ENCODE peak calls at places on chromosomes 7 and 10, in nine cellular contexts. One of them, this sample, is unnamed. For H3K36me3, the result is how much of the 10 kb centered on the place peaks cover.

GRCh38 chr10:14102056-14102455 is 228.7 kb downstream of the FRMD4A start:
- DNase-seq in neural progenitor cell: peak
- DNase-seq in DND-41: no peak
- DNase-seq in hepatocyte: no peak
- DNase-seq in GM23338: peak
- DNase-seq in K562: no peak
- DNase-seq in fibroblast of lung: peak
- DNase-seq in endothelial cell of umbilical vein: no peak
- DNase-seq in GM23248: peak
- DNase-seq in this sample: no peak

GRCh38 chr10:122213766-122214165 is 57.3 kb upstream of the BTBD16 start:
- DNase-seq in hepatocyte: no peak
- DNase-seq in neural progenitor cell: peak
- DNase-seq in DND-41: no peak
- DNase-seq in fibroblast of lung: no peak
- DNase-seq in endothelial cell of umbilical vein: no peak
- DNase-seq in GM23248: no peak
- DNase-seq in GM23338: no peak
- DNase-seq in K562: no peak
- DNase-seq in this sample: no peak

GRCh38 chr7:70016044-70016770 is 417.9 kb downstream of the AUTS2 start:
- DNase-seq in fibroblast of lung: peak
- DNase-seq in K562: no peak
- DNase-seq in neural progenitor cell: no peak
- DNase-seq in endothelial cell of umbilical vein: no peak
- DNase-seq in GM23338: no peak
- DNase-seq in hepatocyte: peak
- DNase-seq in GM23248: no peak
- DNase-seq in DND-41: no peak
- DNase-seq in this sample: no peak

GRCh38 chr7:44110724-44111635 is 6.8 kb downstream of the AEBP1 start:
- DNase-seq in hepatocyte: no peak
- DNase-seq in GM23248: no peak
- DNase-seq in DND-41: no peak
- DNase-seq in neural progenitor cell: no peak
- DNase-seq in endothelial cell of umbilical vein: no peak
- DNase-seq in GM23338: no peak
- DNase-seq in fibroblast of lung: no peak
- DNase-seq in K562: no peak
- DNase-seq in this sample: no peak

GRCh38 chr10:12685261-12685861 is 316.2 kb downstream of the CCDC3 start:
- DNase-seq in GM23248: no peak
- DNase-seq in DND-41: no peak
- DNase-seq in neural progenitor cell: no peak
- DNase-seq in fibroblast of lung: peak
- DNase-seq in GM23338: no peak
- DNase-seq in endothelial cell of umbilical vein: no peak
- DNase-seq in hepatocyte: no peak
- DNase-seq in K562: no peak
- DNase-seq in this sample: no peak

GRCh38 chr7:112546723-112547513 is 66.1 kb downstream of the LSMEM1 start:
- DNase-seq in DND-41: peak
- DNase-seq in fibroblast of lung: no peak
- DNase-seq in endothelial cell of umbilical vein: no peak
- DNase-seq in hepatocyte: no peak
- DNase-seq in neural progenitor cell: peak
- DNase-seq in K562: no peak
- DNase-seq in GM23338: peak
- DNase-seq in GM23248: no peak
- DNase-seq in this sample: peak

GRCh38 chr10:119546009-119546408 is 3.5 kb upstream of the RGS10 start:
- DNase-seq in DND-41: no peak
- DNase-seq in hepatocyte: no peak
- DNase-seq in K562: no peak
- DNase-seq in neural progenitor cell: no peak
- DNase-seq in GM23338: no peak
- DNase-seq in endothelial cell of umbilical vein: no peak
- DNase-seq in fibroblast of lung: peak
- DNase-seq in GM23248: peak
- DNase-seq in this sample: no peak

GRCh38 chr10:1475095-1475583 is 262.2 kb downstream of the ADARB2 start:
- DNase-seq in fibroblast of lung: no peak
- DNase-seq in GM23338: no peak
- DNase-seq in DND-41: no peak
- DNase-seq in K562: no peak
- DNase-seq in neural progenitor cell: no peak
- DNase-seq in GM23248: no peak
- DNase-seq in endothelial cell of umbilical vein: no peak
- DNase-seq in hepatocyte: no peak
- DNase-seq in this sample: no peak

GRCh38 chr7:1144269-1144771 is 15.7 kb downstream of the ZFAND2A start:
- DNase-seq in fibroblast of lung: peak
- DNase-seq in GM23248: peak
- DNase-seq in DND-41: no peak
- DNase-seq in hepatocyte: no peak
- DNase-seq in GM23338: peak
- DNase-seq in endothelial cell of umbilical vein: peak
- DNase-seq in neural progenitor cell: peak
- DNase-seq in K562: no peak
- DNase-seq in this sample: peak

GRCh38 chr10:21313691-21314090 is 211.8 kb downstream of the SKIDA1 start:
- DNase-seq in K562: no peak
- DNase-seq in fibroblast of lung: no peak
- DNase-seq in GM23248: no peak
- DNase-seq in hepatocyte: no peak
- DNase-seq in neural progenitor cell: no peak
- DNase-seq in endothelial cell of umbilical vein: no peak
- DNase-seq in DND-41: no peak
- DNase-seq in GM23338: no peak
- DNase-seq in this sample: no peak

GRCh38 chr10:43823237-43823605 is 174.5 kb upstream of the ZNF32 start:
- DNase-seq in fibroblast of lung: no peak
- DNase-seq in endothelial cell of umbilical vein: no peak
- DNase-seq in GM23338: no peak
- DNase-seq in DND-41: no peak
- DNase-seq in K562: no peak
- DNase-seq in neural progenitor cell: no peak
- DNase-seq in hepatocyte: no peak
- DNase-seq in GM23248: peak
- DNase-seq in this sample: no peak

GRCh38 chr10:43821103-43821502 is 172.4 kb upstream of the ZNF32 start:
- DNase-seq in endothelial cell of umbilical vein: no peak
- DNase-seq in hepatocyte: no peak
- DNase-seq in fibroblast of lung: no peak
- DNase-seq in K562: no peak
- DNase-seq in DND-41: no peak
- DNase-seq in GM23338: no peak
- DNase-seq in GM23248: peak
- DNase-seq in neural progenitor cell: no peak
- DNase-seq in this sample: no peak

GRCh38 chr10:43824934-43825333 is 176.3 kb upstream of the ZNF32 start:
- DNase-seq in endothelial cell of umbilical vein: no peak
- DNase-seq in DND-41: no peak
- DNase-seq in hepatocyte: no peak
- DNase-seq in GM23338: no peak
- DNase-seq in fibroblast of lung: peak
- DNase-seq in GM23248: peak
- DNase-seq in K562: no peak
- DNase-seq in neural progenitor cell: no peak
- DNase-seq in this sample: no peak

GRCh38 chr10:43820663-43821062 is 172.0 kb upstream of the ZNF32 start:
- DNase-seq in GM23248: peak
- DNase-seq in endothelial cell of umbilical vein: no peak
- DNase-seq in GM23338: no peak
- DNase-seq in DND-41: no peak
- DNase-seq in fibroblast of lung: no peak
- DNase-seq in neural progenitor cell: no peak
- DNase-seq in K562: no peak
- DNase-seq in hepatocyte: no peak
- DNase-seq in this sample: no peak

DNA sequence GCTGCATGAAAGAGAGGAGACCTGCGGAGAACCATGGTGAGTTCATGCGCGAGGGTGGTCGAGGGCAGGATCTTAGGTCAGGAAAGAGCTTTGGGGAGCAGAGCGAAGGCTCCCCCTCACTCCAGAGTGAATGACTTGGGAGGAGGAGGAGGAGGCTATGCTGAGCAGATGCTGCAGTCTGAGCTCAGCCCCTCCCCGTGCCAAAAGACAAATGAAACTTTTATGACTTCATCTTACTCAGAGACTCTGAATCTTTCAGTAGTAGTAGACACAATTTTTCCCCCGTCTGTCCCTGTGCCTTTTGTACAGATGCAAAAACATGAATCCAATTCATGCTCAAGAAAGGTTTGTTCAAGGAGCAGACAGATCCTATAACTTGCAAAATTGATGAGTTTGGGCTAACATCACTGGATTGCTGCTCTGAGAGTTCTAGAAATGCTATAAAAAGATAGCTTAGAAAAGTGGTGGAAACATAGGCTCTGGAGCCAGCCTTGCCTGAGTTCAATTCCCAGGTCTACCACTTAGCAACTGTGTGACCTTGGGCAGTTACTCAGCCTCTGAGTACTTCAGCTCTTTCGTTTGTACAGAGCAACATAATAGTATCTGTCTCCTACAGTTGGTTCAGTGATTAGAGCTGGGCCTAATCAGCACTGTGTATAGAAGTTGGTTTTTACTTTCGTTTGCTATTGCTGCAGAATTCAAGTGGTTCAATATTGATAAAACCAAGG is 174.0 kb upstream of the ZNF32 start:
- DNase-seq in endothelial cell of umbilical vein: no peak
- DNase-seq in DND-41: no peak
- DNase-seq in K562: no peak
- DNase-seq in fibroblast of lung: no peak
- DNase-seq in hepatocyte: no peak
- DNase-seq in GM23248: peak
- DNase-seq in GM23338: no peak
- DNase-seq in neural progenitor cell: no peak
- DNase-seq in this sample: no peak
- TF ChIP-seq EZH2 in endothelial cell of umbilical vein: no peak
- TF ChIP-seq EZH2 in DND-41: no peak
- TF ChIP-seq EZH2 in K562: no peak
- TF ChIP-seq EZH2 in fibroblast of lung: no peak
- TF ChIP-seq EZH2 in hepatocyte: no peak
- TF ChIP-seq EZH2 in GM23248: no peak
- TF ChIP-seq EZH2 in GM23338: no peak
- TF ChIP-seq EZH2 in neural progenitor cell: no peak
- TF ChIP-seq EZH2 in this sample: no peak

GRCh38 chr10:7755103-7755502 is 32.7 kb downstream of the KIN start:
- DNase-seq in DND-41: no peak
- DNase-seq in hepatocyte: no peak
- DNase-seq in K562: no peak
- DNase-seq in fibroblast of lung: no peak
- DNase-seq in endothelial cell of umbilical vein: no peak
- DNase-seq in GM23248: no peak
- DNase-seq in neural progenitor cell: no peak
- DNase-seq in GM23338: no peak
- DNase-seq in this sample: no peak
- H3K36me3 ChIP-seq in DND-41: half or more
- H3K36me3 ChIP-seq in hepatocyte: under half
- H3K36me3 ChIP-seq in K562: half or more
- H3K36me3 ChIP-seq in fibroblast of lung: under half
- H3K36me3 ChIP-seq in endothelial cell of umbilical vein: under half
- H3K36me3 ChIP-seq in GM23248: half or more
- H3K36me3 ChIP-seq in neural progenitor cell: under half
- H3K36me3 ChIP-seq in GM23338: under half
- H3K36me3 ChIP-seq in this sample: half or more

DNA sequence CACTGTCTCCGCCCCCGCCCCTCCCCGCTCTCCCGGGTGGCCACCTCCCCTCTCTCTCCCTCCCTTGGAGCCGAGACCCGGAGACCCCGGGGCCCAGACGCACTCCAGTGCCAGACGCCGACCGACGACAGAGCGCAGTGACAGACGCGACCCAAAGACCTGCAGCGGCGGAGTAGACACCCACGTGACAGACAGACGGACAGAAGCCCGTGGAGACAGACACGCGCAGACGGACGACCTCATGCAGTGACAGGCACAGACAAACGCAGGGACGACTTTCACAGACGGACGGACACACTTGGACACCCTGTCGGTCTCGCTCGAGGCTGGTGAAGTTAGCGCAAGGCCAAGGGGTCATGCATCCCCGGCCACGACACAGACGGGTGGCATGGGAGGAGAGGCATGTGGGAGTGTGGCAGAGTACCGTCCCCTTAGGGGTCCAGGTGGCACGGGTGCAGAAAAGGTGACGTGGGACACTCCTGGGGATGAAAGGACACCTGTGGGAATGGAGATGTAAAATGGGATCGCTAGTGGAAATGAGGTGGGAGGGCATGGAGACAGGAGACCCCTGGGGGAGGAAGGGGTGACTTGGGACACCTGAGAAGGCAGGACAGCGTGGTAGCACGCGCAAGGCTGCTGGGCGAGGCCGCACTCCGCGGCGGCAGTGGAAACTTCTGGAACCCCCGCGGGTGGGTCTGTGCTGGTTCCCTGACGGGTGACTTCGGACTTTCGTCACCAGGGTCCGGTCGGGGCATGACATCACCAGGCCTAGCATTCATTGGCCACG is 461 bp upstream of the ACHE start:
- DNase-seq in endothelial cell of umbilical vein: no peak
- DNase-seq in hepatocyte: peak
- DNase-seq in neural progenitor cell: peak
- DNase-seq in DND-41: no peak
- DNase-seq in GM23248: no peak
- DNase-seq in GM23338: peak
- DNase-seq in fibroblast of lung: no peak
- DNase-seq in K562: peak
- DNase-seq in this sample: peak
- TF ChIP-seq EZH2 in endothelial cell of umbilical vein: peak
- TF ChIP-seq EZH2 in hepatocyte: peak
- TF ChIP-seq EZH2 in neural progenitor cell: peak
- TF ChIP-seq EZH2 in DND-41: no peak
- TF ChIP-seq EZH2 in GM23248: peak
- TF ChIP-seq EZH2 in GM23338: peak
- TF ChIP-seq EZH2 in fibroblast of lung: peak
- TF ChIP-seq EZH2 in K562: no peak
- TF ChIP-seq EZH2 in this sample: no peak

DNA sequence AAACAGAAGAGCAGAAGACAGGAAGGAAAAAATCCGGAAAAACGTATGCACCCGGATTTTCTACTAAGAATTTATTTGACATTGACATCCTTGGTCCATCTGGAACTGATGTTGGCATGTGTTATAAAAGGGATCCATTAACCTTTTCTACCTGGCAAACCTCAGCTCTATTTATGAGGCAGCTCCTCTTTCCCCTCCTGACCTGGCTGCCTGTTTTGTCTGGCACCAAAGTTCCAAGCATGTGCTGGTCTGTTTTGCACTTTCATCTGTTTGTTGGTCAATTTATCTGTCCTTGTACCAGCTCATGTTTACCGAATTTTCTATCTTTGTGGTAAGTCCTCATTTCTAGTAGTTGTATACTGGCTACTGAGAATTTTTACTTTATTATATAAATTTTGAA is 258.0 kb downstream of the TNS3 start:
- DNase-seq in DND-41: no peak
- DNase-seq in GM23338: no peak
- DNase-seq in GM23248: no peak
- DNase-seq in K562: no peak
- DNase-seq in hepatocyte: no peak
- DNase-seq in fibroblast of lung: no peak
- DNase-seq in neural progenitor cell: no peak
- DNase-seq in endothelial cell of umbilical vein: no peak
- DNase-seq in this sample: no peak
- H3K36me3 ChIP-seq in DND-41: under half
- H3K36me3 ChIP-seq in GM23338: under half
- H3K36me3 ChIP-seq in GM23248: under half
- H3K36me3 ChIP-seq in K562: under half
- H3K36me3 ChIP-seq in hepatocyte: under half
- H3K36me3 ChIP-seq in fibroblast of lung: under half
- H3K36me3 ChIP-seq in neural progenitor cell: under half
- H3K36me3 ChIP-seq in endothelial cell of umbilical vein: under half
- H3K36me3 ChIP-seq in this sample: under half

GRCh38 chr10:22723343-22723779 is 9.0 kb upstream of the PIP4K2A start:
- DNase-seq in K562: no peak
- DNase-seq in GM23338: no peak
- DNase-seq in DND-41: no peak
- DNase-seq in hepatocyte: no peak
- DNase-seq in endothelial cell of umbilical vein: no peak
- DNase-seq in fibroblast of lung: no peak
- DNase-seq in neural progenitor cell: no peak
- DNase-seq in GM23248: no peak
- DNase-seq in this sample: no peak
- TF ChIP-seq EZH2 in K562: no peak
- TF ChIP-seq EZH2 in GM23338: no peak
- TF ChIP-seq EZH2 in DND-41: no peak
- TF ChIP-seq EZH2 in hepatocyte: no peak
- TF ChIP-seq EZH2 in endothelial cell of umbilical vein: no peak
- TF ChIP-seq EZH2 in fibroblast of lung: no peak
- TF ChIP-seq EZH2 in neural progenitor cell: no peak
- TF ChIP-seq EZH2 in GM23248: no peak
- TF ChIP-seq EZH2 in this sample: no peak